ENCODE peak calls at places on chromosomes 4 and X, in six cellular contexts. V, U, X, C, H and F are unnamed samples.

GRCh38 chr4:7044415-7044930 is 1.3 kb downstream of the TADA2B start:
- DNase-seq in V (no peak), U (no peak), X (no peak), C (no peak), H (no peak), F (no peak)

GRCh38 chr4:88911246-88912212 is 145.5 kb downstream of the FAM13A start:
- DNase-seq in V (no peak), U (no peak), X (no peak), C (no peak), H (no peak), F (no peak)

GRCh38 chr4:184028571-184028996 is 123.5 kb downstream of the STOX2 start:
- DNase-seq in V (no peak), U (no peak), X (no peak), C (no peak), H (no peak), F (no peak)

GRCh38 chr4:25767877-25768475 is 94.8 kb downstream of the SEL1L3 start:
- DNase-seq in V (peak; percentile 37), U (no peak), X (peak; percentile 62), C (peak; percentile 42), H (no peak), F (no peak)

GRCh38 chrX:132737743-132738142 is 220.7 kb downstream of the HS6ST2 start:
- DNase-seq in V (no peak), U (no peak), X (no peak), C (no peak), H (no peak), F (no peak)

GRCh38 chr4:6848717-6849305 is 60.8 kb upstream of the TBC1D14 start:
- DNase-seq in V (no peak), U (no peak), X (no peak), C (no peak), H (no peak), F (no peak)

GRCh38 chr4:76687730-76688441 is 210.1 kb downstream of the SOWAHB start:
- DNase-seq in V (no peak), U (no peak), X (no peak), C (no peak), H (no peak), F (no peak)

GRCh38 chrX:11792461-11793421 is 34.7 kb downstream of the MSL3 start:
- DNase-seq in V (peak; percentile 35), U (no peak), X (no peak), C (peak; percentile 52), H (no peak), F (no peak)

GRCh38 chr4:102042843-102043802 is 252.6 kb downstream of the BANK1 start:
- DNase-seq in V (no peak), U (no peak), X (no peak), C (no peak), H (no peak), F (no peak)

GRCh38 chr4:171812377-171813194 is 618 bp upstream of the GALNTL6 start:
- DNase-seq in V (no peak), U (peak; percentile 87), X (no peak), C (no peak), H (no peak), F (peak; percentile 56)

GRCh38 chr4:141891260-141892120 is 255.1 kb downstream of the IL15 start:
- DNase-seq in V (no peak), U (no peak), X (no peak), C (no peak), H (no peak), F (no peak)

GRCh38 chr4:3681191-3681590 is 85.0 kb upstream of the ADRA2C start:
- DNase-seq in V (no peak), U (no peak), X (no peak), C (no peak), H (peak; percentile 32), F (peak; percentile 18)

GRCh38 chr4:2694691-2695090 is 61.4 kb downstream of the TNIP2 start:
- DNase-seq in V (no peak), U (no peak), X (no peak), C (no peak), H (no peak), F (no peak)

GRCh38 chr4:36385951-36386561 is 104.6 kb downstream of the DTHD1 start:
- DNase-seq in V (peak; percentile 11), U (no peak), X (no peak), C (no peak), H (no peak), F (no peak)

GRCh38 chr4:98802673-98803286 is 126.2 kb downstream of the EIF4E start:
- DNase-seq in V (no peak), U (no peak), X (no peak), C (no peak), H (no peak), F (no peak)

GRCh38 chr4:3582091-3582475 is 49.9 kb upstream of the LRPAP1 start:
- DNase-seq in V (no peak), U (no peak), X (no peak), C (no peak), H (no peak), F (peak; percentile 27)

GRCh38 chr4:101621120-101621519 is 169.4 kb upstream of the BANK1 start:
- DNase-seq in V (no peak), U (no peak), X (no peak), C (no peak), H (no peak), F (no peak)

GRCh38 chr4:17166954-17167353 is 268.5 kb upstream of the LDB2 start:
- DNase-seq in V (no peak), U (no peak), X (no peak), C (no peak), H (no peak), F (no peak)

GRCh38 chr4:41413670-41414069 is 124.3 kb upstream of the LIMCH1 start:
- DNase-seq in V (no peak), U (no peak), X (no peak), C (no peak), H (no peak), F (no peak)

GRCh38 chr4:89293299-89293698 is 14.3 kb downstream of the GPRIN3 start:
- DNase-seq in V (no peak), U (no peak), X (no peak), C (no peak), H (no peak), F (no peak)

GRCh38 chr4:187903700-187904099 is 91.9 kb upstream of the ZFP42 start:
- DNase-seq in V (no peak), U (no peak), X (no peak), C (no peak), H (no peak), F (no peak)

GRCh38 chr4:184746532-184746870 is 12.6 kb upstream of the CENPU start:
- DNase-seq in V (no peak), U (no peak), X (no peak), C (peak; percentile 76), H (no peak), F (peak; percentile 88)

GRCh38 chr4:23388699-23389395 is 501.0 kb downstream of the PPARGC1A start:
- DNase-seq in V (no peak), U (no peak), X (no peak), C (no peak), H (no peak), F (no peak)
- TF ChIP-seq EP300 in V (no peak), U (no peak), X (no peak), C (no peak), H (no peak), F (no peak)

GRCh38 chr4:128811571-128812359 is 2.3 kb downstream of the JADE1 start:
- DNase-seq in V (peak; percentile 90), U (peak; percentile 98), X (peak; percentile 84), C (peak; percentile 89), H (peak; percentile 94), F (peak; percentile 97)

GRCh38 chr4:128810331-128810870 is 901 bp downstream of the JADE1 start:
- DNase-seq in V (peak; percentile 43), U (no peak), X (peak; percentile 45), C (peak; percentile 32), H (peak; percentile 69), F (peak; percentile 72)

GRCh38 chr4:128812360-128812958 is 3.0 kb downstream of the JADE1 start:
- DNase-seq in V (no peak), U (no peak), X (peak; percentile 76), C (peak; percentile 35), H (peak; percentile 76), F (peak; percentile 81)

GRCh38 chr4:128809477-128810330 is at the start of gene JADE1:
- DNase-seq in V (peak; percentile 95), U (peak; percentile 98), X (peak; percentile 91), C (peak; percentile 95), H (peak; percentile 94), F (peak; percentile 95)

DNA sequence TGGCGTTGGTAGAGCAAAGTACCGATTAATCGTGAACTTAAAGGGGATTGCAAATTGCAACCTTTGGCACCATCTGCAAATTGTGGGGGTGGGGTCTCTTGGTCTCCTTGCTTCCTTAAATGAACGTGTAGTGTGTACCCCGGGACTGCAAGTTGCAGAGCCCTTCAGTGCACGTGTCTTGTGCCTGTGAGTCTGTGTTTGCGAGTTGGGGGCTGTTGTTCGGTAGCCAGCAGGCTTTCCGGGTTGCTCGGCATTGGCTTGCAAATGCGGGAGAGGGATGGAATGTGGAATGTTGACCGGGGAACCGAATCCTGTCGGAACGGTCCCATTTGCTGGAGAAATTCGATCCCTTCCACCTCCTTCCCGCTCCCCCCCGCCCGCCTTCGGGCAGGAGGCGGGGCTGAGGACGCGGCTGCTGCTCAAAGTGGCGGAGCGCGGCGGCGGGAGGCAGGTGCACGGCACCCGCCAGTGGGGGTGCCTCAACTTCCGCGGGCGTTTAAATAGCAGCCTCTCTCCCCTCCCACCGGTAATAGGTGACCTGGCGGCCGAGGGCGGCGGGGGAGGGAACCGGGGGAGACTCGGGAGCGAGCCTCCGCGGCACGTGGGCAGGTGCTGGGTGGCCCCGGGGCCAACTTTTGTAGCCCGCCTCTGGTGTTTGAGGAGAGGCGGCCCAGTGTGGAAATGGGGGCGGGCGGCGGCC is 1.5 kb downstream of the JADE1 start:
- DNase-seq in V (peak; percentile 85), U (peak; percentile 94), X (peak; percentile 88), C (peak; percentile 89), H (peak; percentile 85), F (peak; percentile 89)
- TF ChIP-seq CTCF in V (no peak), U (no peak), X (peak; percentile 18), C (no peak), H (no peak), F (no peak)

DNA sequence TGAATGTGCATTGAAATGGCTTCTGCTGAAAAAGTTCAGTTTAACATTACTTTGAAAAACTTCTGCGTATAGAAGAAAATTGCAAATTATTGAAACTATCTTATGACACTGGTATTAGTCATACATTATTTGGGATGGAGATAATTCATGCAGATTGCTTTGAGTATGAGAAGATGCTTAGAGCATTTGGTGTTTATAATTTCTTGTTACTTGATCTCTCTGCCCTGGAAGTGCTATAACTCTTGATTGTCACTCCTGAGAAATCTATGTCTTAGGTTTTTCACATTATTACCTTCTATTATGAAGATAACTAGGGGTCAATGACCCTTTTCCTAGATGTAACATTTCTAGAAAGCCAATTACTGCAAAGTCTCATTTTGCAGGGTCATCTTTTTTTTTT is 36.4 kb downstream of the TMEM131L start:
- DNase-seq in V (no peak), U (no peak), X (no peak), C (no peak), H (no peak), F (no peak)
- TF ChIP-seq POLR2AphosphoS5 in V (no peak), U (no peak), X (no peak), C (no peak), H (no peak), F (no peak)

GRCh38 chr4:64497526-64497925 is 88.3 kb upstream of the TECRL start:
- DNase-seq in V (no peak), U (no peak), X (no peak), C (no peak), H (no peak), F (no peak)

DNA sequence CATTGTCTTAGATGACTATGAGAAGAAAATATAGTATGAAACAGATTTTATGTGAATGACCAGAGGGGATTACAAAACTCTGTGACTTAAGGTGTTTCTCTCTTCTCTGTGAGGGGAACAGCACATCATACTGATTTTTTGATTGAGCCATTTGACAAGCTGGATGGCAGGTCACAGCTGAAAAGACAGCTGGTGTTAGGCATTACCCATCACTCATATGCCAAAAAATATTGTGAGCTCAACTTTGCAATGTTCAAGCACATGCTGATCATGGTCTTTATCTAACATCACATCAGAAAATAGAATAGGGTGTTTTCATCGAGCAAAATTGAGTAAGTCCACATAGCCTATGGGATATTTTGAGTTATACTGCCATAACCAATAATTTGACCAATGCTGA is 86.7 kb upstream of the TECRL start:
- DNase-seq in V (no peak), U (no peak), X (no peak), C (no peak), H (no peak), F (no peak)
- TF ChIP-seq EP300 in V (no peak), U (no peak), X (no peak), C (no peak), H (no peak), F (no peak)